ENCODE peak calls at places on chromosomes 1 and 21, in eight cellular contexts. N is AG04450, V is foreskin fibroblast, L is PC-3, T is fibroblast of villous mesenchyme, Q is upper lobe of right lung, A is A673, Y is lower lobe of right lung. D is an unnamed sample.

GRCh38 chr1:9018372-9018771 is 7.9 kb downstream of the SLC2A7 start:
- DNase-seq in L (no peak), Y (no peak), N (no peak), T (no peak), A (no peak), Q (no peak), V (no peak), D (no peak)

GRCh38 chr1:232786845-232787455 is 18.3 kb upstream of the MAP10 start:
- DNase-seq in V (no peak), Y (no peak), A (no peak), N (no peak), Q (no peak), T (no peak), L (no peak), D (no peak)

GRCh38 chr1:239179001-239179400 is 207.4 kb upstream of the CHRM3 start:
- DNase-seq in T (no peak), Y (no peak), V (no peak), Q (no peak), A (no peak), L (no peak), N (no peak), D (no peak)

GRCh38 chr1:8033322-8033721 is 7.2 kb upstream of the ERRFI1 start:
- DNase-seq in V (no peak), N (no peak), Q (no peak), T (no peak), A (no peak), L (no peak), Y (no peak), D (no peak)

GRCh38 chr1:71351438-71351837 is 270.6 kb upstream of the ZRANB2 start:
- DNase-seq in T (peak; percentile 63), N (peak; percentile 56), A (peak; percentile 60), V (peak; percentile 83), L (peak; percentile 90), Y (no peak), Q (no peak), D (no peak)

GRCh38 chr21:41361786-41362604 is at the start of gene MX2:
- DNase-seq in L (peak; percentile 48), A (no peak), T (peak; percentile 93), V (peak; percentile 72), Q (peak; percentile 80), N (peak; percentile 37), Y (peak; percentile 80), D (peak; percentile 61)

GRCh38 chr1:59223943-59224639 is 72.8 kb upstream of the FGGY start:
- DNase-seq in V (no peak), T (peak; percentile 89), N (no peak), Y (no peak), Q (no peak), L (no peak), A (no peak), D (no peak)

GRCh38 chr21:45467221-45467779 is 62.3 kb downstream of the COL18A1 start:
- DNase-seq in T (no peak), Y (no peak), N (no peak), Q (peak; percentile 58), L (peak; percentile 57), V (peak; percentile 12), A (no peak), D (no peak)

GRCh38 chr1:44819257-44819593 is 10.9 kb downstream of the BTBD19 start:
- DNase-seq in Y (no peak), L (no peak), Q (no peak), V (no peak), N (no peak), T (peak; percentile 84), A (no peak), D (no peak)

GRCh38 chr1:196779093-196779492 is 4.5 kb downstream of the CFHR3 start:
- DNase-seq in V (no peak), Q (no peak), L (no peak), T (no peak), A (no peak), Y (no peak), N (no peak), D (no peak)

GRCh38 chr1:225462429-225462713 is 34.5 kb upstream of the LBR start:
- DNase-seq in Y (no peak), L (no peak), A (no peak), V (no peak), Q (no peak), N (no peak), T (no peak), D (no peak)

GRCh38 chr1:25096307-25097150 is 135.8 kb downstream of the SYF2 start:
- DNase-seq in N (no peak), T (no peak), L (no peak), Y (no peak), Q (no peak), V (no peak), A (no peak), D (no peak)

GRCh38 chr21:37670883-37671282 is 245.4 kb downstream of the KCNJ6 start:
- DNase-seq in A (no peak), N (no peak), Q (no peak), T (peak; percentile 5), Y (no peak), L (peak; percentile 62), V (peak; percentile 16), D (no peak)

GRCh38 chr1:46580140-46580903 is 23.7 kb downstream of the MKNK1 start:
- DNase-seq in N (no peak), Q (no peak), Y (no peak), L (no peak), A (no peak), V (peak; percentile 50), T (no peak), D (no peak)

GRCh38 chr1:66696771-66697170 is 55.5 kb upstream of the DYNLT5 start:
- DNase-seq in A (no peak), Q (no peak), T (no peak), Y (no peak), V (no peak), N (no peak), L (no peak), D (no peak)

GRCh38 chr1:239914827-239915231 is 176.9 kb upstream of the FMN2 start:
- DNase-seq in A (no peak), T (peak; percentile 20), Y (no peak), L (peak; percentile 98), Q (no peak), N (peak; percentile 6), V (peak; percentile 84), D (peak; percentile 62)

GRCh38 chr1:168469690-168470089 is 74.1 kb downstream of the XCL2 start:
- DNase-seq in N (no peak), Y (no peak), V (peak; percentile 96), L (peak; percentile 40), A (peak; percentile 93), T (peak; percentile 69), Q (no peak), D (peak; percentile 97)

GRCh38 chr1:227058321-227058751 is 118.2 kb downstream of the COQ8A start:
- DNase-seq in A (no peak), N (peak; percentile 23), Q (no peak), L (peak; percentile 58), Y (no peak), T (peak; percentile 85), V (peak; percentile 75), D (no peak)

GRCh38 chr1:217135569-217135915 is 412.3 kb upstream of the ESRRG start:
- DNase-seq in Y (no peak), Q (no peak), A (no peak), T (peak; percentile 1), V (peak; percentile 50), N (no peak), L (no peak), D (no peak)

DNA sequence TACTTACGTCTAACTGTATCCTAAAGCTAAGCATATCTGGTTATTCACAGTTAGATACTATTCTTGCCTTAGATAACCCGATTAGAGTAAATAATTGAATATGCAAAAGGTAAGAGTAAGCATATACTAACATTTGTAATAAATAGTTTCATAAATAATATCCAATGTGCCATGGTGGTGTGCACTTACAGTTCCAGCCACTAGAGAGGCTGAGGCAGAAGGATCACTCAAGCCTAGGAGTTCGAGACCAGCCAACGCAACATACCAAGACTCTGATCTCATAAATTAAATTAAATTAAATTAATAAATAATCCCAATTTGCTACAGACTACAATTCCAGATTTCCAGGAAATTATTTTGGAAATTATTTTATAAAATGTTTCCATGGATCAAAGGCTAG is 12.2 kb downstream of the ARID4B start:
- DNase-seq in N (no peak), V (no peak), Q (no peak), T (no peak), Y (no peak), A (no peak), L (no peak), D (no peak)
- TF ChIP-seq CTCF in N (no peak), V (no peak), Q (no peak), T (no peak), Y (no peak), A (no peak), L (no peak), D (no peak)

GRCh38 chr1:103266036-103266435 is 157.7 kb upstream of the COL11A1 start:
- DNase-seq in T (peak; percentile 17), A (no peak), Y (no peak), L (no peak), V (peak; percentile 51), Q (no peak), N (no peak), D (no peak)
- H3K4me3 ChIP-seq in T (no peak overlapping the region), A (no peak overlapping the region), Y (no peak overlapping the region), L (no peak overlapping the region), V (no peak overlapping the region), Q (no peak overlapping the region), N (no peak overlapping the region), D (no peak overlapping the region)

GRCh38 chr1:186155594-186155993 is 219.5 kb downstream of the TPR start:
- DNase-seq in Y (no peak), Q (no peak), A (peak; percentile 78), L (peak; percentile 75), N (peak; percentile 34), T (peak; percentile 61), V (peak; percentile 85), D (peak; percentile 49)
- TF ChIP-seq CTCF in Y (peak; percentile 41), Q (peak; percentile 46), A (peak; percentile 73), L (peak; percentile 80), N (peak; percentile 80), T (peak; percentile 62), V (peak; percentile 69), D (peak; percentile 57)

GRCh38 chr1:68963353-68963752 is 466.5 kb upstream of the DEPDC1 start:
- DNase-seq in A (no peak), T (no peak), N (no peak), Y (no peak), V (no peak), L (no peak), Q (no peak), D (no peak)

GRCh38 chr1:68962711-68963110 is 465.8 kb upstream of the DEPDC1 start:
- DNase-seq in V (no peak), Q (no peak), Y (no peak), L (no peak), N (no peak), A (no peak), T (no peak), D (no peak)

GRCh38 chr1:68958957-68959356 is 462.1 kb upstream of the DEPDC1 start:
- DNase-seq in A (no peak), Q (no peak), V (no peak), L (no peak), T (no peak), Y (no peak), N (no peak), D (no peak)

GRCh38 chr1:68959631-68960030 is 462.7 kb upstream of the DEPDC1 start:
- DNase-seq in L (no peak), Q (no peak), Y (no peak), A (no peak), N (no peak), T (no peak), V (no peak), D (no peak)

DNA sequence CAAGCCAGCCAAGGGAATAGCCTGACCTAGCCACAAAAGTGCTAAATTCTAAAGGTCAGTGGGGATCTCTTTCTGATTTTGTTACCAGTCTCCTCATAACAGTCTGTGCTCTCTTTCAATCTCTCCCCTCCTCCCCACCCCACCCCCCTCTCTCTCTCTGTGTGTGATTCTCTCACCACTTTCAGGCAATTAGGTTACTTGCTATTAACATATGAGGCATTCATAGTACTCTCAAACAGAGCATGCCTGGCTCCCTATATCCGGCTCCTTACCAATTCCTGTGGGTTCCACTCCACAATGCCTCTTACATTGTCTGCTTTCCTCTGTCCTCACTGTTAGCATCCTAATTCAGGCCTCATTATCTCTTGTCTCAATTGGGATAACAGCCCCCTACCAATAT is 464.3 kb upstream of the DEPDC1 start:
- DNase-seq in T (no peak), L (no peak), Q (no peak), Y (no peak), A (no peak), N (no peak), V (no peak), D (no peak)
- H3K4me3 ChIP-seq in T (no peak overlapping the region), L (no peak overlapping the region), Q (no peak overlapping the region), Y (no peak overlapping the region), A (no peak overlapping the region), N (no peak overlapping the region), V (no peak overlapping the region), D (no peak overlapping the region)

D was measured in HFF-Myc.